ENCODE peak calls at places on chromosomes 13 and 19, in seven cellular contexts. V is CD4-positive, CD25-positive, alpha-beta regulatory T cell; O is thoracic aorta; C is IMR-90; B is sigmoid colon; P is upper lobe of left lung; A is Panc1. U is an unnamed sample.

GRCh38 chr13:29849071-29849541 is 1.3 kb downstream of the UBL3 start:
- DNase-seq in V (peak; percentile 15), O (no peak), B (no peak), A (no peak), P (no peak), C (peak; percentile 22), U (peak; percentile 36)

GRCh38 chr13:74554581-74555290 is 420.5 kb upstream of the KLF12 start:
- DNase-seq in O (no peak), C (no peak), B (no peak), A (no peak), P (no peak), V (no peak), U (no peak)

GRCh38 chr19:3692141-3693029 is 7.9 kb downstream of the PIP5K1C start:
- DNase-seq in C (no peak), O (no peak), V (peak; percentile 42), A (no peak), P (no peak), B (no peak), U (peak; percentile 40)

GRCh38 chr19:17289489-17289888 is 7.8 kb downstream of the ANKLE1 start:
- DNase-seq in A (no peak), C (peak; percentile 90), B (peak; percentile 77), O (no peak), P (peak; percentile 75), V (no peak), U (no peak)

GRCh38 chr13:38308736-38309135 is 40.9 kb upstream of the UFM1 start:
- DNase-seq in O (no peak), C (peak; percentile 63), P (no peak), A (no peak), V (no peak), B (no peak), U (no peak)

GRCh38 chr13:24270639-24271131 is 38.7 kb upstream of the C1QTNF9 start:
- DNase-seq in B (peak; percentile 79), O (no peak), A (no peak), C (peak; percentile 47), P (peak; percentile 90), V (peak; percentile 48), U (peak; percentile 76)

GRCh38 chr19:53308339-53308811 is 25.2 kb upstream of the ZNF845 start:
- DNase-seq in V (no peak), P (no peak), C (no peak), B (no peak), O (no peak), A (no peak), U (no peak)

GRCh38 chr19:15550847-15551182 is 42.5 kb downstream of the CYP4F22 start:
- DNase-seq in C (no peak), B (no peak), O (no peak), A (no peak), V (no peak), P (no peak), U (no peak)

GRCh38 chr19:18292460-18292809 is 11.0 kb upstream of the JUND start:
- DNase-seq in A (no peak), V (no peak), C (no peak), B (no peak), P (peak; percentile 39), O (no peak), U (no peak)

GRCh38 chr13:37485766-37486165 is 112.8 kb downstream of the POSTN start:
- DNase-seq in P (no peak), O (no peak), V (no peak), C (peak; percentile 33), A (no peak), B (no peak), U (no peak)

GRCh38 chr13:112968380-112968909 is 569 bp upstream of the MCF2L start:
- DNase-seq in P (peak; percentile 64), O (no peak), B (peak; percentile 64), C (no peak), V (peak; percentile 43), A (no peak), U (peak; percentile 36)

GRCh38 chr13:37701306-37701705 is 102.7 kb upstream of the POSTN start:
- DNase-seq in B (no peak), O (no peak), P (no peak), A (no peak), C (peak; percentile 67), V (no peak), U (no peak)

GRCh38 chr13:78524936-78525335 is 78.4 kb downstream of the POU4F1 start:
- DNase-seq in V (no peak), C (no peak), O (no peak), A (no peak), B (no peak), P (no peak), U (no peak)

GRCh38 chr19:3389876-3390361 is 23.5 kb downstream of the NFIC start:
- DNase-seq in B (peak; percentile 76), O (no peak), A (no peak), P (no peak), C (peak; percentile 39), V (no peak), U (no peak)

GRCh38 chr13:25872871-25873607 is 178.8 kb downstream of the SHISA2 start:
- DNase-seq in P (no peak), A (no peak), B (no peak), V (no peak), C (no peak), O (no peak), U (no peak)

GRCh38 chr13:112449545-112449930 is 73.4 kb downstream of the SPACA7 start:
- DNase-seq in O (no peak), C (no peak), B (no peak), A (no peak), V (no peak), P (peak; percentile 12), U (no peak)

GRCh38 chr13:97229699-97230098 is 7.6 kb downstream of the MBNL2 start:
- DNase-seq in P (no peak), B (no peak), A (no peak), O (no peak), C (no peak), V (no peak), U (no peak)

GRCh38 chr19:6343462-6343861 is 10.1 kb upstream of the ACER1 start:
- DNase-seq in C (no peak), V (no peak), B (no peak), P (no peak), A (no peak), O (no peak), U (no peak)

GRCh38 chr13:31208554-31209122 is 8.9 kb downstream of the B3GLCT start:
- DNase-seq in V (no peak), C (no peak), A (no peak), B (no peak), O (no peak), P (no peak), U (no peak)

DNA sequence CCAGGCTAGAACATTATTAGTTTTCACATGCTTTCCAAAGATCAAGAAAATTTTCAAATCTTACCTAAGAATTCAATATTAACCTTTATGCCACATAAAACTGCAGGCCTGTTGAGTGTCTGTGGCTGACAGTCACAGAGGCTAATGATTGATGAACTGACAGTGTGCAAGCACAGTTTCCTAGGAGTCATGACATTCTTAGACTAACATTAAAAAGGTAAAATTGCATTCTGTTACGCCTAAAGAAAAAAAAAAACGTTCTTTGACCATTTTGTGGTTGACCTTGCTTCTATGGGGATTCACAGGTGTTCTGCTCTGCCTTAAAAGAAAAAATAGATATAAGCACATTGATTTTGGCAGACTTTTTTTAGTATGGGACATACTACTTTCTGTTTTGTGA is 1776.2 kb downstream of the PCDH9 start:
- DNase-seq in B (no peak), A (no peak), P (no peak), C (no peak), V (no peak), O (no peak), U (no peak)
- H3K4me1 ChIP-seq in B (no peaks in the 10 kb centered on the region), A (no peaks in the 10 kb centered on the region), P (no peaks in the 10 kb centered on the region), C (no peaks in the 10 kb centered on the region), V (no peaks in the 10 kb centered on the region), O (no peaks in the 10 kb centered on the region), U (no peaks in the 10 kb centered on the region)

DNA sequence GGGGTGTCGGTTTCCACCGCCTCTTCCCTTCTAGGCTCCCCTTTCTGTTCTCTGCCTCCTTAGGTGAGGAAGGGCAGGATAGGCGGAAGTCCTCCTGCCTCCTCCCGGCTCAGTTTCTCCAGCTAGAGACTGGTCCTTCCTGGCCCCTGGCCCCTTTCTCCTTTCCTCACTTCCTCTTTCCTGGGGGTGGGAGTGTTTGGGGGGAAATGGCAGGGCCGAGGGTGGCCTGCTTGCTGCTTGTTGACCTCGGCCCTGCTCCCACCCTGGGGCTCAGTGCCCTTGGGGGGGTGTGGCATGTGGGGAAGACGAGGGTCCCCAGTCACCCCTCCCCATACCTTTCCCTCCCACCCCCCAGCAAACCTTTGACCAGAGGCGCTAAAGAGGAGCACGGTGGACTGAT is 5.0 kb downstream of the U2AF2 start:
- DNase-seq in C (no peak), A (no peak), O (no peak), P (no peak), V (no peak), B (no peak), U (no peak)
- H3K27ac ChIP-seq in C (no peak overlapping the region), A (peak overlapping the region; percentile 99), O (no peak overlapping the region), P (no peak overlapping the region), V (no peak overlapping the region), B (no peak overlapping the region), U (no peak overlapping the region)

GRCh38 chr19:56116606-56117005 is 4.5 kb downstream of the ZNF787 start:
- DNase-seq in V (no peak), C (no peak), A (no peak), O (no peak), B (no peak), P (no peak), U (no peak)

GRCh38 chr19:56114711-56115110 is 6.4 kb downstream of the ZNF787 start:
- DNase-seq in A (no peak), V (no peak), O (no peak), C (no peak), P (no peak), B (no peak), U (no peak)

GRCh38 chr19:56117376-56117884 is 3.7 kb downstream of the ZNF787 start:
- DNase-seq in P (no peak), B (no peak), O (no peak), V (no peak), C (no peak), A (no peak), U (no peak)

GRCh38 chr19:56114051-56114694 is 6.9 kb downstream of the ZNF787 start:
- DNase-seq in B (no peak), C (no peak), V (no peak), A (no peak), P (no peak), O (no peak), U (no peak)

GRCh38 chr19:56115490-56115889 is 5.6 kb downstream of the ZNF787 start:
- DNase-seq in V (no peak), P (no peak), C (no peak), O (no peak), A (no peak), B (no peak), U (no peak)
- H3K4me1 ChIP-seq in V (peaks cover 26% of the 10 kb centered on the region), P (peaks cover 80% of the 10 kb centered on the region), C (peaks cover 29% of the 10 kb centered on the region), O (peaks cover 47% of the 10 kb centered on the region), A (peaks cover 86% of the 10 kb centered on the region), B (peaks cover 78% of the 10 kb centered on the region), U (peaks cover 28% of the 10 kb centered on the region)

DNA sequence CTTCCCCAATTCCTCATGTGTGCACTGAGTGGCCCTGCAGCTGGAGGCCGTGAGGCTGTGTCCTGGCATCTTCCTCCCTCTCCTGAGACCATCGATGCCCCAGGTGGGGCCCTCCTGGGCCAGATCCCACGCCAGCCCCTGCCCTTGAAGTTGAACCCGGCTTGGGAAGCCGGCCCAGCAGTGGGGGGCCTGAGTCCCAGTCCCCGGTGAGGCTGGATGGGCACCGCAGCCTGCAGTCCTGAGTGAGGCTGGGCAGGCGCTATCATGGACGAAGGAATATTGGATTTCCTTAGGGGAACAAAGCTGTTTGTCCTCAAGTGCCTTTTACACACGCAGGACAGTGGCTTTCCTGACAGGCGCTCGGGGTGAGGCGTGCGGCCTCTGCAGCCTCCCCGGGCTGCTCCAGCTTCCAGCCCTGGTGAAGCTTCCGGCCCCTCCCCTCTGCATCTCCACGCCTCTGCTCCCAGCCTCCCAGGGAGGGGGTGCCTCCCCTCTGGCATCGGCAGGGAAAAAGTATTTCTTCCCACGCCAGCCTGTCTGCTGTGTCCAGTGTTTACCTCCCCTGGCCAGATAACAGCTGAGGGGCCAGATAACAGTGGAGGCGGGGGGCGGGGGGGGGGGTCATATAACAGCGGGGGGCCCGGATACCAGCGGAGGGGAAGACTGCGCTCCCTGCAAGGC is 159.5 kb downstream of the KDM4B start:
- DNase-seq in O (no peak), C (peak; percentile 75), P (no peak), V (no peak), B (peak; percentile 85), A (no peak), U (no peak)
- H3K27ac ChIP-seq in O (peak overlapping the region; percentile 13), C (peak overlapping the region; percentile 26), P (peak overlapping the region; percentile 25), V (peak overlapping the region; percentile 98), B (peak overlapping the region; percentile 67), A (no peak overlapping the region), U (no peak overlapping the region)

U was measured in CD8-positive, alpha-beta memory T cell.